ENCODE peak calls at places on chromosomes 13 and 19, in seven cellular contexts. One of them, this sample, is unnamed.

GRCh38 chr19:56273563-56274117 is 1.1 kb downstream of the EDDM13 start:
- DNase-seq in HepG2: no peak
- DNase-seq in HCT116: no peak
- DNase-seq in SK-N-SH: no peak
- DNase-seq in K562: no peak
- DNase-seq in GM12878: no peak
- DNase-seq in H1: no peak
- DNase-seq in this sample: no peak

GRCh38 chr13:113991191-113991669 is 17.4 kb upstream of the C13orf46 start:
- DNase-seq in HCT116: no peak
- DNase-seq in H1: no peak
- DNase-seq in HepG2: no peak
- DNase-seq in K562: no peak
- DNase-seq in GM12878: no peak
- DNase-seq in SK-N-SH: peak
- DNase-seq in this sample: no peak

GRCh38 chr19:9945319-9945966 is 9.1 kb upstream of the OLFM2 start:
- DNase-seq in HepG2: peak
- DNase-seq in HCT116: no peak
- DNase-seq in H1: no peak
- DNase-seq in K562: peak
- DNase-seq in SK-N-SH: peak
- DNase-seq in GM12878: no peak
- DNase-seq in this sample: no peak

GRCh38 chr13:47478985-47479384 is 522.1 kb downstream of the SUCLA2 start:
- DNase-seq in HCT116: no peak
- DNase-seq in K562: no peak
- DNase-seq in HepG2: no peak
- DNase-seq in H1: no peak
- DNase-seq in SK-N-SH: no peak
- DNase-seq in GM12878: no peak
- DNase-seq in this sample: no peak

GRCh38 chr13:39676315-39676876 is 20.9 kb downstream of the COG6 start:
- DNase-seq in HCT116: peak
- DNase-seq in SK-N-SH: peak
- DNase-seq in GM12878: no peak
- DNase-seq in H1: no peak
- DNase-seq in K562: peak
- DNase-seq in HepG2: peak
- DNase-seq in this sample: peak

GRCh38 chr13:36601186-36601585 is 72.6 kb upstream of the SERTM1 start:
- DNase-seq in HCT116: no peak
- DNase-seq in SK-N-SH: no peak
- DNase-seq in GM12878: no peak
- DNase-seq in HepG2: no peak
- DNase-seq in K562: no peak
- DNase-seq in H1: no peak
- DNase-seq in this sample: no peak

GRCh38 chr19:52967772-52968171 is 5.1 kb upstream of the ZNF816 start:
- DNase-seq in GM12878: no peak
- DNase-seq in HCT116: no peak
- DNase-seq in H1: no peak
- DNase-seq in HepG2: no peak
- DNase-seq in SK-N-SH: no peak
- DNase-seq in K562: no peak
- DNase-seq in this sample: no peak

GRCh38 chr19:5147971-5148793 is 179.3 kb downstream of the KDM4B start:
- DNase-seq in GM12878: no peak
- DNase-seq in K562: no peak
- DNase-seq in HCT116: no peak
- DNase-seq in SK-N-SH: no peak
- DNase-seq in HepG2: no peak
- DNase-seq in H1: no peak
- DNase-seq in this sample: no peak

GRCh38 chr13:90675129-90675528 is 672.4 kb upstream of the MIR17HG start:
- DNase-seq in H1: no peak
- DNase-seq in K562: no peak
- DNase-seq in HCT116: no peak
- DNase-seq in HepG2: no peak
- DNase-seq in SK-N-SH: peak
- DNase-seq in GM12878: no peak
- DNase-seq in this sample: no peak

GRCh38 chr13:33119022-33119735 is 103.0 kb downstream of the KL start:
- DNase-seq in K562: no peak
- DNase-seq in HepG2: no peak
- DNase-seq in SK-N-SH: no peak
- DNase-seq in GM12878: no peak
- DNase-seq in HCT116: no peak
- DNase-seq in H1: no peak
- DNase-seq in this sample: peak

GRCh38 chr19:54333586-54334298 is 5.2 kb downstream of the LILRA4 start:
- DNase-seq in HCT116: no peak
- DNase-seq in H1: no peak
- DNase-seq in SK-N-SH: no peak
- DNase-seq in K562: no peak
- DNase-seq in HepG2: no peak
- DNase-seq in GM12878: no peak
- DNase-seq in this sample: no peak

GRCh38 chr13:39038569-39038898 is 278 bp downstream of the NHLRC3 start:
- DNase-seq in K562: peak
- DNase-seq in HepG2: peak
- DNase-seq in GM12878: no peak
- DNase-seq in HCT116: no peak
- DNase-seq in H1: no peak
- DNase-seq in SK-N-SH: no peak
- DNase-seq in this sample: no peak

GRCh38 chr13:93963266-93964131 is 516.0 kb downstream of the DCT start:
- DNase-seq in H1: no peak
- DNase-seq in K562: no peak
- DNase-seq in GM12878: no peak
- DNase-seq in HCT116: no peak
- DNase-seq in SK-N-SH: no peak
- DNase-seq in HepG2: peak
- DNase-seq in this sample: peak

GRCh38 chr19:21484631-21485030 is 20.8 kb upstream of the ZNF429 start:
- DNase-seq in SK-N-SH: no peak
- DNase-seq in HCT116: no peak
- DNase-seq in HepG2: no peak
- DNase-seq in GM12878: no peak
- DNase-seq in H1: no peak
- DNase-seq in K562: no peak
- DNase-seq in this sample: no peak

GRCh38 chr19:50239916-50240585 is 36.6 kb downstream of the MYH14 start:
- DNase-seq in SK-N-SH: no peak
- DNase-seq in HepG2: no peak
- DNase-seq in GM12878: no peak
- DNase-seq in HCT116: no peak
- DNase-seq in K562: no peak
- DNase-seq in H1: no peak
- DNase-seq in this sample: no peak

GRCh38 chr19:16074488-16075365 is 1.6 kb upstream of the TPM4 start:
- DNase-seq in SK-N-SH: no peak
- DNase-seq in H1: peak
- DNase-seq in GM12878: no peak
- DNase-seq in HepG2: no peak
- DNase-seq in HCT116: no peak
- DNase-seq in K562: no peak
- DNase-seq in this sample: no peak

GRCh38 chr19:18418725-18419194 is 438 bp upstream of the SSBP4 start:
- DNase-seq in H1: no peak
- DNase-seq in GM12878: no peak
- DNase-seq in HepG2: no peak
- DNase-seq in HCT116: no peak
- DNase-seq in SK-N-SH: no peak
- DNase-seq in K562: peak
- DNase-seq in this sample: no peak

GRCh38 chr19:15926484-15926883 is 7.8 kb downstream of the CYP4F11 start:
- DNase-seq in HCT116: no peak
- DNase-seq in K562: no peak
- DNase-seq in HepG2: no peak
- DNase-seq in H1: no peak
- DNase-seq in SK-N-SH: no peak
- DNase-seq in GM12878: no peak
- DNase-seq in this sample: no peak

GRCh38 chr13:19057588-19058340 is 123.9 kb downstream of the TUBA3C start:
- DNase-seq in K562: no peak
- DNase-seq in HCT116: no peak
- DNase-seq in GM12878: no peak
- DNase-seq in HepG2: no peak
- DNase-seq in SK-N-SH: no peak
- DNase-seq in H1: no peak
- DNase-seq in this sample: no peak

GRCh38 chr13:78875792-78876580 is 217.0 kb upstream of the OBI1 start:
- DNase-seq in SK-N-SH: no peak
- DNase-seq in HCT116: no peak
- DNase-seq in GM12878: no peak
- DNase-seq in H1: peak
- DNase-seq in HepG2: no peak
- DNase-seq in K562: no peak
- DNase-seq in this sample: no peak

GRCh38 chr13:97372929-97373328 is 61.0 kb upstream of the RAP2A start:
- DNase-seq in H1: no peak
- DNase-seq in K562: no peak
- DNase-seq in HepG2: no peak
- DNase-seq in GM12878: no peak
- DNase-seq in SK-N-SH: no peak
- DNase-seq in HCT116: no peak
- DNase-seq in this sample: no peak

GRCh38 chr19:29506619-29506911 is 19.2 kb upstream of the VSTM2B start:
- DNase-seq in SK-N-SH: no peak
- DNase-seq in H1: no peak
- DNase-seq in HepG2: no peak
- DNase-seq in GM12878: no peak
- DNase-seq in HCT116: no peak
- DNase-seq in K562: no peak
- DNase-seq in this sample: no peak

GRCh38 chr13:113075711-113076110 is 29.9 kb upstream of the F7 start:
- DNase-seq in K562: no peak
- DNase-seq in GM12878: no peak
- DNase-seq in HepG2: no peak
- DNase-seq in SK-N-SH: no peak
- DNase-seq in HCT116: no peak
- DNase-seq in H1: no peak
- DNase-seq in this sample: no peak

DNA sequence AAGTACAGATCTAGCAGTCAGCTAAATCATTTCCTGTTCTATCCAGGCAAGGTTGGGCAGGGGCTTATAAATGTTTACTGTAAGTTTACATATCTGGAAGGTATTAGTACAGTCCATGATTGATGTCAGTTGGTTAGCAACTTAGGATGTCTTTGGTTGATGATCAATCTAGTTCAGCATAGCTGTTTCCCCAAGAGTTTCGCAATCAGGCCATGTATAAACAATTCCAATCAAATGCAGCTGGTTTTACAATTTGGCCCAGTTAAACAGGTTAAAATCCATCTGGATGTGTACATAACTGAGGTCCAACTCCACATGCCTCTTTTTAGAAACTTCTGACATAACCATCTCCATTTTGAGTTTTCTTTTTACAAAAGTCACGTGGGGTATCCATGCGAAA is 6.9 kb downstream of the ZNF221 start:
- DNase-seq in K562: no peak
- DNase-seq in H1: no peak
- DNase-seq in HCT116: no peak
- DNase-seq in SK-N-SH: no peak
- DNase-seq in GM12878: no peak
- DNase-seq in HepG2: peak
- DNase-seq in this sample: no peak
- TF ChIP-seq JUND in K562: no peak
- TF ChIP-seq JUND in H1: no peak
- TF ChIP-seq JUND in HCT116: no peak
- TF ChIP-seq JUND in SK-N-SH: no peak
- TF ChIP-seq JUND in GM12878: no peak
- TF ChIP-seq JUND in HepG2: no peak
- TF ChIP-seq JUND in this sample: no peak

GRCh38 chr13:21615427-21615826 is 11.5 kb upstream of the MICU2 start:
- DNase-seq in SK-N-SH: no peak
- DNase-seq in HepG2: no peak
- DNase-seq in K562: peak
- DNase-seq in GM12878: no peak
- DNase-seq in HCT116: no peak
- DNase-seq in H1: no peak
- DNase-seq in this sample: no peak

GRCh38 chr13:21613791-21614190 is 9.8 kb upstream of the MICU2 start:
- DNase-seq in HepG2: no peak
- DNase-seq in K562: no peak
- DNase-seq in H1: no peak
- DNase-seq in HCT116: no peak
- DNase-seq in SK-N-SH: no peak
- DNase-seq in GM12878: no peak
- DNase-seq in this sample: no peak

GRCh38 chr13:21616205-21616604 is 12.2 kb upstream of the MICU2 start:
- DNase-seq in K562: no peak
- DNase-seq in HepG2: no peak
- DNase-seq in H1: no peak
- DNase-seq in HCT116: no peak
- DNase-seq in GM12878: no peak
- DNase-seq in SK-N-SH: no peak
- DNase-seq in this sample: no peak

GRCh38 chr13:21619633-21620220 is 15.8 kb upstream of the MICU2 start:
- DNase-seq in H1: no peak
- DNase-seq in GM12878: no peak
- DNase-seq in HepG2: no peak
- DNase-seq in HCT116: no peak
- DNase-seq in K562: no peak
- DNase-seq in SK-N-SH: no peak
- DNase-seq in this sample: no peak

GRCh38 chr13:21616880-21617279 is 12.9 kb upstream of the MICU2 start:
- DNase-seq in GM12878: no peak
- DNase-seq in SK-N-SH: no peak
- DNase-seq in K562: no peak
- DNase-seq in HCT116: no peak
- DNase-seq in HepG2: peak
- DNase-seq in H1: no peak
- DNase-seq in this sample: no peak
- TF ChIP-seq JUND in GM12878: no peak
- TF ChIP-seq JUND in SK-N-SH: no peak
- TF ChIP-seq JUND in K562: no peak
- TF ChIP-seq JUND in HCT116: no peak
- TF ChIP-seq JUND in HepG2: no peak
- TF ChIP-seq JUND in H1: no peak
- TF ChIP-seq JUND in this sample: no peak

GRCh38 chr13:76148926-76149325 is 512.8 kb downstream of the LMO7 start:
- DNase-seq in HCT116: no peak
- DNase-seq in K562: no peak
- DNase-seq in HepG2: no peak
- DNase-seq in H1: no peak
- DNase-seq in SK-N-SH: no peak
- DNase-seq in GM12878: no peak
- DNase-seq in this sample: no peak
- TF ChIP-seq JUND in HCT116: no peak
- TF ChIP-seq JUND in K562: no peak
- TF ChIP-seq JUND in HepG2: no peak
- TF ChIP-seq JUND in H1: no peak
- TF ChIP-seq JUND in SK-N-SH: peak
- TF ChIP-seq JUND in GM12878: no peak
- TF ChIP-seq JUND in this sample: no peak

DNA sequence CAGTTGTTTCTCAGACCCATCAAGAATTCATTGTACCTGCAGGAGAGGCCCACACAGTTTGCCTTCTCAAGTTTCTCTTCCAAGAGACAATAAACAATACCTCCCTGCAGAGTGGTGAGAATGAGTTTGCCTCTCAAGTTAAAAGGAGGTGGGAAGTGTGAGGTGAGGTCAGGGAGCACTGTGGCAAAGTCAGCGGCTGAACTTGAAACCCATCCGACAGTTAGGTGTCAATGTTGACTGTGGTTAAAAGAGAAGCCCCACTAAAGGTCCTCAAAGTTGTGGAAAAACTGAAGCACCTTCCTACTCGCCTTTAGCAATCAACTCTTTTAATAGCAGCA is 73.0 kb upstream of the TSC22D1 start:
- DNase-seq in K562: no peak
- DNase-seq in H1: no peak
- DNase-seq in SK-N-SH: no peak
- DNase-seq in HCT116: no peak
- DNase-seq in HepG2: no peak
- DNase-seq in GM12878: no peak
- DNase-seq in this sample: no peak
- TF ChIP-seq JUND in K562: no peak
- TF ChIP-seq JUND in H1: no peak
- TF ChIP-seq JUND in SK-N-SH: no peak
- TF ChIP-seq JUND in HCT116: no peak
- TF ChIP-seq JUND in HepG2: no peak
- TF ChIP-seq JUND in GM12878: no peak
- TF ChIP-seq JUND in this sample: no peak

This sample was measured in T47D.